ENCODE peak calls at places on chromosomes 11 and 22, in five cellular contexts. One of them, this sample, is unnamed.
A peak's percentile ranks its signal among the peaks of the same experiment; 100 is the strongest.

GRCh38 chr11:1436468-1437030 is 46.8 kb downstream of the BRSK2 start:
- DNase-seq in right cardiac atrium: no peak
- DNase-seq in naive thymus-derived CD8-positive, alpha-beta T cell: no peak
- DNase-seq in dermis blood vessel endothelial cell: no peak
- DNase-seq in fibroblast of lung: no peak
- DNase-seq in this sample: no peak

GRCh38 chr11:96213500-96213899 is 129.5 kb downstream of the MAML2 start:
- DNase-seq in right cardiac atrium: no peak
- DNase-seq in naive thymus-derived CD8-positive, alpha-beta T cell: no peak
- DNase-seq in dermis blood vessel endothelial cell: no peak
- DNase-seq in fibroblast of lung: peak; percentile 59
- DNase-seq in this sample: no peak

GRCh38 chr11:77173494-77173893 is 45.4 kb downstream of the MYO7A start:
- DNase-seq in right cardiac atrium: no peak
- DNase-seq in naive thymus-derived CD8-positive, alpha-beta T cell: no peak
- DNase-seq in dermis blood vessel endothelial cell: peak; percentile 13
- DNase-seq in fibroblast of lung: no peak
- DNase-seq in this sample: no peak

GRCh38 chr11:120306519-120307242 is 18.4 kb upstream of the TLCD5 start:
- DNase-seq in right cardiac atrium: peak; percentile 74
- DNase-seq in naive thymus-derived CD8-positive, alpha-beta T cell: no peak
- DNase-seq in dermis blood vessel endothelial cell: peak; percentile 67
- DNase-seq in fibroblast of lung: peak; percentile 86
- DNase-seq in this sample: peak; percentile 82

GRCh38 chr22:19959587-19960490 is 18.2 kb upstream of the TXNRD2 start:
- DNase-seq in right cardiac atrium: peak; percentile 14
- DNase-seq in naive thymus-derived CD8-positive, alpha-beta T cell: no peak
- DNase-seq in dermis blood vessel endothelial cell: no peak
- DNase-seq in fibroblast of lung: no peak
- DNase-seq in this sample: no peak

GRCh38 chr11:83493034-83493433 is 206.9 kb upstream of the CCDC90B start:
- DNase-seq in right cardiac atrium: no peak
- DNase-seq in naive thymus-derived CD8-positive, alpha-beta T cell: no peak
- DNase-seq in dermis blood vessel endothelial cell: no peak
- DNase-seq in fibroblast of lung: no peak
- DNase-seq in this sample: no peak

GRCh38 chr22:39375646-39376045 is 23.9 kb upstream of the TAB1 start:
- DNase-seq in right cardiac atrium: no peak
- DNase-seq in naive thymus-derived CD8-positive, alpha-beta T cell: no peak
- DNase-seq in dermis blood vessel endothelial cell: no peak
- DNase-seq in fibroblast of lung: no peak
- DNase-seq in this sample: no peak

GRCh38 chr11:67646535-67647336 is 3.8 kb downstream of the ACY3 start:
- DNase-seq in right cardiac atrium: no peak
- DNase-seq in naive thymus-derived CD8-positive, alpha-beta T cell: peak; percentile 19
- DNase-seq in dermis blood vessel endothelial cell: no peak
- DNase-seq in fibroblast of lung: no peak
- DNase-seq in this sample: no peak

GRCh38 chr22:39309881-39310714 is 9.3 kb downstream of the RPL3 start:
- DNase-seq in right cardiac atrium: no peak
- DNase-seq in naive thymus-derived CD8-positive, alpha-beta T cell: no peak
- DNase-seq in dermis blood vessel endothelial cell: no peak
- DNase-seq in fibroblast of lung: peak; percentile 69
- DNase-seq in this sample: no peak

GRCh38 chr11:86277741-86278140 is 24.3 kb upstream of the HIKESHI start:
- DNase-seq in right cardiac atrium: no peak
- DNase-seq in naive thymus-derived CD8-positive, alpha-beta T cell: no peak
- DNase-seq in dermis blood vessel endothelial cell: no peak
- DNase-seq in fibroblast of lung: peak; percentile 29
- DNase-seq in this sample: no peak

GRCh38 chr11:45105233-45105992 is 41.0 kb upstream of the PRDM11 start:
- DNase-seq in right cardiac atrium: peak; percentile 86
- DNase-seq in naive thymus-derived CD8-positive, alpha-beta T cell: peak; percentile 45
- DNase-seq in dermis blood vessel endothelial cell: peak; percentile 88
- DNase-seq in fibroblast of lung: peak; percentile 75
- DNase-seq in this sample: peak; percentile 74

GRCh38 chr11:33028537-33028914 is 10.8 kb upstream of the TCP11L1 start:
- DNase-seq in right cardiac atrium: no peak
- DNase-seq in naive thymus-derived CD8-positive, alpha-beta T cell: no peak
- DNase-seq in dermis blood vessel endothelial cell: no peak
- DNase-seq in fibroblast of lung: no peak
- DNase-seq in this sample: no peak

GRCh38 chr11:32899423-32899822 is 6.8 kb downstream of the QSER1 start:
- DNase-seq in right cardiac atrium: no peak
- DNase-seq in naive thymus-derived CD8-positive, alpha-beta T cell: no peak
- DNase-seq in dermis blood vessel endothelial cell: no peak
- DNase-seq in fibroblast of lung: no peak
- DNase-seq in this sample: no peak

GRCh38 chr22:43171019-43171491 is 15.9 kb downstream of the TTLL12 start:
- DNase-seq in right cardiac atrium: no peak
- DNase-seq in naive thymus-derived CD8-positive, alpha-beta T cell: no peak
- DNase-seq in dermis blood vessel endothelial cell: no peak
- DNase-seq in fibroblast of lung: no peak
- DNase-seq in this sample: no peak

GRCh38 chr22:39475337-39475736 is 18.5 kb downstream of the MGAT3 start:
- DNase-seq in right cardiac atrium: no peak
- DNase-seq in naive thymus-derived CD8-positive, alpha-beta T cell: no peak
- DNase-seq in dermis blood vessel endothelial cell: no peak
- DNase-seq in fibroblast of lung: no peak
- DNase-seq in this sample: no peak

GRCh38 chr11:69357458-69358397 is 63.8 kb downstream of the MYEOV start:
- DNase-seq in right cardiac atrium: no peak
- DNase-seq in naive thymus-derived CD8-positive, alpha-beta T cell: no peak
- DNase-seq in dermis blood vessel endothelial cell: no peak
- DNase-seq in fibroblast of lung: no peak
- DNase-seq in this sample: no peak

This sample was measured in H4.